ENCODE peak calls at places on chromosome 14, in seven cellular contexts. A is aorta; R is EL; B is naive thymus-derived CD4-positive, alpha-beta T cell; X is GM03348; I is stimulated activated CD8-positive, alpha-beta memory T cell treated with anti-CD3 and anti-CD28 coated beads, Interleukin-12 subunit alpha, Interleukin-12 subunit beta, amount 100 ng/mL, for 4 hours; F is neural crest cell. M is an unnamed sample.

GRCh38 chr14:54503476-54503875 is 6.2 kb upstream of the CGRRF1 start:
- DNase-seq in A (no peak), X (peak; percentile 31), F (no peak), R (peak; percentile 57), I (no peak), B (no peak), M (peak; percentile 43)

GRCh38 chr14:75306917-75307699 is 28.5 kb downstream of the FOS start:
- DNase-seq in F (no peak), R (no peak), B (peak; percentile 18), X (no peak), I (no peak), A (no peak), M (no peak)

GRCh38 chr14:81517798-81518398 is 15.8 kb downstream of the SEL1L start:
- DNase-seq in F (no peak), A (peak; percentile 58), X (peak; percentile 33), B (no peak), I (no peak), R (no peak), M (no peak)

GRCh38 chr14:103001651-103002396 is 55.5 kb downstream of the CDC42BPB start:
- DNase-seq in B (no peak), R (no peak), F (no peak), I (no peak), A (no peak), X (no peak), M (no peak)

GRCh38 chr14:36021030-36021422 is 155.5 kb downstream of the PTCSC3 start:
- DNase-seq in B (no peak), X (no peak), I (no peak), F (no peak), A (no peak), R (no peak), M (no peak)

GRCh38 chr14:101885254-101885576 is 79.2 kb upstream of the DYNC1H1 start:
- DNase-seq in R (no peak), I (no peak), A (no peak), X (no peak), F (no peak), B (no peak), M (no peak)

GRCh38 chr14:80239631-80240030 is 28.3 kb upstream of the DIO2 start:
- DNase-seq in X (no peak), A (no peak), F (no peak), R (no peak), B (no peak), I (no peak), M (no peak)

GRCh38 chr14:36068777-36069534 is 107.6 kb downstream of the PTCSC3 start:
- DNase-seq in B (no peak), A (no peak), R (peak; percentile 24), I (no peak), X (peak; percentile 66), F (no peak), M (peak; percentile 80)

GRCh38 chr14:32050839-32051238 is 26.3 kb upstream of the ARHGAP5 start:
- DNase-seq in R (no peak), X (no peak), F (no peak), B (no peak), I (no peak), A (no peak), M (no peak)

GRCh38 chr14:103724116-103724515 is 8.5 kb downstream of the ZFYVE21 start:
- DNase-seq in R (no peak), B (no peak), I (no peak), F (no peak), A (peak; percentile 88), X (peak; percentile 54), M (peak; percentile 43)

GRCh38 chr14:81323621-81324400 is 76.3 kb downstream of the STON2 start:
- DNase-seq in B (no peak), F (peak; percentile 7), X (no peak), R (no peak), A (no peak), I (no peak), M (peak; percentile 23)

GRCh38 chr14:42854061-42854460 is 1247.4 kb downstream of the LRFN5 start:
- DNase-seq in I (no peak), A (no peak), X (no peak), B (no peak), F (no peak), R (no peak), M (peak; percentile 75)

GRCh38 chr14:74242055-74243042 is 3.1 kb downstream of the VSX2 start:
- DNase-seq in F (no peak), I (no peak), B (no peak), A (no peak), X (no peak), R (no peak), M (peak; percentile 2)

GRCh38 chr14:95137164-95137803 is 20.0 kb downstream of the DICER1 start:
- DNase-seq in R (no peak), X (no peak), I (no peak), A (no peak), F (no peak), B (no peak), M (no peak)

GRCh38 chr14:92702441-92702918 is 45.9 kb downstream of the LGMN start:
- DNase-seq in A (peak; percentile 66), I (no peak), B (no peak), F (no peak), R (no peak), X (no peak), M (no peak)

GRCh38 chr14:59356783-59357182 is 108.4 kb downstream of the GPR135 start:
- DNase-seq in F (no peak), X (no peak), R (no peak), A (no peak), B (no peak), I (no peak), M (no peak)

GRCh38 chr14:54975856-54976255 is 51.0 kb downstream of the WDHD1 start:
- DNase-seq in X (peak; percentile 4), B (no peak), A (no peak), I (no peak), R (no peak), F (no peak), M (no peak)

GRCh38 chr14:58572092-58572853 is 65.5 kb upstream of the DACT1 start:
- DNase-seq in X (peak; percentile 55), A (no peak), B (peak; percentile 79), I (no peak), R (peak; percentile 57), F (no peak), M (peak; percentile 44)

GRCh38 chr14:77458249-77458950 is 507 bp downstream of the AHSA1 start:
- DNase-seq in R (peak; percentile 51), X (peak; percentile 55), B (peak; percentile 16), I (no peak), A (no peak), F (peak; percentile 14), M (peak; percentile 9)

GRCh38 chr14:98408713-98409112 is 863.3 kb downstream of the BCL11B start:
- DNase-seq in X (no peak), B (no peak), I (no peak), A (no peak), F (no peak), R (no peak), M (no peak)

GRCh38 chr14:52791204-52792096 is at the start of gene GNPNAT1:
- DNase-seq in I (peak; percentile 87), X (peak; percentile 96), B (peak; percentile 92), R (peak; percentile 96), A (peak; percentile 92), F (peak; percentile 74), M (peak; percentile 93)

GRCh38 chr14:28772613-28773012 is 6.0 kb downstream of the FOXG1 start:
- DNase-seq in F (no peak), I (no peak), R (no peak), X (no peak), B (no peak), A (no peak), M (no peak)

GRCh38 chr14:52473557-52473956 is 78.7 kb downstream of the TXNDC16 start:
- DNase-seq in A (no peak), X (peak; percentile 42), B (peak; percentile 60), I (no peak), F (no peak), R (peak; percentile 49), M (peak; percentile 62)

GRCh38 chr14:74425525-74426201 is 347 bp downstream of the SYNDIG1L start:
- DNase-seq in F (peak; percentile 69), B (peak; percentile 58), R (peak; percentile 29), X (peak; percentile 89), A (no peak), I (peak; percentile 19), M (no peak)

GRCh38 chr14:61186341-61186740 is 94.8 kb downstream of the TMEM30B start:
- DNase-seq in F (no peak), X (no peak), B (no peak), A (no peak), I (no peak), R (peak; percentile 21), M (no peak)

GRCh38 chr14:68955164-68955921 is 23.8 kb downstream of the ACTN1 start:
- DNase-seq in A (peak; percentile 63), I (no peak), F (no peak), X (no peak), B (no peak), R (no peak), M (peak; percentile 59)

GRCh38 chr14:71362920-71363584 is 455.8 kb downstream of the PCNX1 start:
- DNase-seq in X (peak; percentile 61), F (no peak), I (no peak), B (no peak), A (no peak), R (peak; percentile 48), M (peak; percentile 71)

GRCh38 chr14:24314377-24315193 is 3.3 kb downstream of the LTB4R start:
- DNase-seq in R (no peak), A (peak; percentile 56), B (no peak), F (no peak), X (no peak), I (no peak), M (no peak)

GRCh38 chr14:20657216-20658211 is 16.0 kb upstream of the OR6S1 start:
- DNase-seq in X (no peak), A (no peak), R (peak; percentile 38), B (peak; percentile 33), F (no peak), I (no peak), M (no peak)

GRCh38 chr14:101108579-101109346 is 205.2 kb upstream of the RTL1 start:
- DNase-seq in F (no peak), I (no peak), X (no peak), R (no peak), B (no peak), A (no peak), M (no peak)